ENCODE peak calls at places on chromosomes 6 and 20, in seven cellular contexts. L is neuronal stem cell, I is IMR-90, J is trophoblast cell, E is mesendoderm, V is H9, F is H1. O is an unnamed sample.
A peak's percentile ranks its signal among the peaks of the same experiment; 100 is the strongest.

GRCh38 chr6:142341855-142342330 is 40.1 kb downstream of the ADGRG6 start:
- DNase-seq in L (no peak), I (no peak), J (no peak), E (no peak), V (no peak), F (no peak), O (no peak)

GRCh38 chr20:62176866-62177265 is 6.0 kb upstream of the MTG2 start:
- DNase-seq in L (no peak), I (no peak), J (no peak), E (no peak), V (no peak), F (no peak), O (no peak)

GRCh38 chr6:166361080-166361429 is 18.7 kb upstream of the SFT2D1 start:
- DNase-seq in L (no peak), I (peak; percentile 24), J (peak; percentile 99), E (no peak), V (no peak), F (no peak), O (peak; percentile 42)

GRCh38 chr6:133040025-133040838 is 200.9 kb upstream of the EYA4 start:
- DNase-seq in L (no peak), I (peak; percentile 34), J (peak; percentile 36), E (peak; percentile 46), V (no peak), F (no peak), O (peak; percentile 21)

GRCh38 chr6:23218751-23219150 is 649.4 kb downstream of the HDGFL1 start:
- DNase-seq in L (peak; percentile 59), I (no peak), J (no peak), E (peak; percentile 88), V (peak; percentile 39), F (no peak), O (no peak)

GRCh38 chr6:154508573-154509375 is 1.7 kb downstream of the CNKSR3 start:
- DNase-seq in L (no peak), I (peak; percentile 56), J (no peak), E (no peak), V (no peak), F (no peak), O (peak; percentile 34)

GRCh38 chr6:103908898-103909297 is 950.8 kb downstream of the HACE1 start:
- DNase-seq in L (no peak), I (no peak), J (no peak), E (peak; percentile 0), V (peak; percentile 34), F (no peak), O (no peak)

GRCh38 chr20:48283470-48284110 is 498.3 kb upstream of the SULF2 start:
- DNase-seq in L (no peak), I (peak; percentile 93), J (no peak), E (no peak), V (no peak), F (no peak), O (no peak)

GRCh38 chr6:95087394-95088097 is 489.8 kb upstream of the MANEA start:
- DNase-seq in L (no peak), I (peak; percentile 94), J (no peak), E (no peak), V (no peak), F (no peak), O (peak; percentile 76)

GRCh38 chr6:79630883-79631799 is at the start of gene SH3BGRL2:
- DNase-seq in L (peak; percentile 84), I (peak; percentile 59), J (peak; percentile 54), E (peak; percentile 93), V (peak; percentile 85), F (peak; percentile 90), O (peak; percentile 76)

GRCh38 chr6:144543006-144543871 is 258.1 kb downstream of the UTRN start:
- DNase-seq in L (no peak), I (peak; percentile 60), J (peak; percentile 65), E (peak; percentile 69), V (no peak), F (no peak), O (peak; percentile 21)

GRCh38 chr6:120826253-120826652 is 508.0 kb downstream of the TBC1D32 start:
- DNase-seq in L (peak; percentile 26), I (no peak), J (peak; percentile 81), E (peak; percentile 52), V (peak; percentile 43), F (peak; percentile 62), O (peak; percentile 4)

GRCh38 chr6:36545767-36546663 is 1.3 kb downstream of the STK38 start:
- DNase-seq in L (no peak), I (peak; percentile 31), J (peak; percentile 45), E (peak; percentile 35), V (no peak), F (no peak), O (peak; percentile 66)

GRCh38 chr6:89347825-89348224 is 4.7 kb downstream of the UBE2J1 start:
- DNase-seq in L (no peak), I (peak; percentile 16), J (peak; percentile 64), E (no peak), V (no peak), F (no peak), O (no peak)

GRCh38 chr6:151481752-151482151 is 12.1 kb upstream of the CCDC170 start:
- DNase-seq in L (no peak), I (no peak), J (no peak), E (no peak), V (no peak), F (no peak), O (no peak)

DNA sequence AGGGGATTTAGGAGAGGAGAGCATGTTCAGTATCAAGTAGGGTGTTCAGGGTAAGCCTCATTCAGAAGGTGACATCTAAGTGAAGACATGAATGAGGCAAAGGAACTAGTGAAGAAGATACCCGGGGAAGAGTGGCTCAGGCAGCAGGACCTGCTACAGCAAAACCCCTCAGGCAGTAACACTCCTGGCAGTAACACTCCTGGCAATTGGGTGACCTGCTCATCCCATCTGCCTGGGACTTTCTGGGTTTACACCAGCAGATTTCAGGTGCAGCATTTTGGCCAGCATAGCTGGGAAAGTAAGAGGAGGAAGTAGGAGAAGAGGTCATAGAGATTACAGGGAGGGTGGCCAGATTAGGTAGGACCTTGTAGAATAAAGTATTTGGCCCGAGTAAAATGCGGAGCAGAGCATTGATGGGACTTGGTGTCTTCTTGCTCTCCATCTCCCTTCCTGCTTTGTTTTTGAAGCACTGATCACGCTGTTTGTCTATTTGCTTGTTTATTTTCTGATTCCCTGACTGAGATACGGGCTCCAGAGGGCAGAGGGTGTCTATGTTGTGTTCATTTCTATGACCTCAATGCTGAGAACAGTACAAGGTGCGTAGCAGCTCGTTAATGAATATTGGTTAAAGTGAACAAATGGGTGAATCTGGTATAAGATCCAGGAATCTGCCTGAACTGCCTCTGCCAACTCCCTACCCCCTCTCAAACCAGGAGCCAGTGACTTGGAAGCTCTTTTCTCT is 88.3 kb downstream of the IYD start:
- DNase-seq in L (no peak), I (no peak), J (peak; percentile 58), E (no peak), V (no peak), F (no peak), O (no peak)
- H2BK5ac ChIP-seq in L (no peak overlapping the region), I (no peak overlapping the region), J (no peak overlapping the region), E (no peak overlapping the region), V (no peak overlapping the region), F (no peak overlapping the region), O (no peak overlapping the region)

DNA sequence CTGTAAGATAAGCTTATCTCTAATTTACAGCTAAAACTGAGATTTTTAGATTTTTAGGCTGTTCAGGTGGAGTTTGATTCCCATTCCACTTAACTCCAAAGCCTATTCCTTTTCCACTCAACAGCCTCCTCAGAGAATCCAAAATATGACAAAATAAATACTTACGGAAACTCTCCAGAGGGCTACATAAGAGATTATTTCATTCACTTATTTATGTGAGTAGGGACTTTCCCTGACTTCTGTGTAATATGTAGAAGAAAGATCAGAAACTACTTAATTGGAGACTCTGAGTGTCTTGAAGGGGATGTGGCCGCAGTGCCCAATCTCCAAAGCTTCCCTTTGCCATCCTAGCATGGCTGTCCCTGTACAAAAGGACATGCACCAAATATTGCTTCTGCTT is 72.1 kb upstream of the ISM1 start:
- DNase-seq in L (no peak), I (no peak), J (no peak), E (no peak), V (no peak), F (no peak), O (no peak)
- H2BK5ac ChIP-seq in L (no peak overlapping the region), I (no peak overlapping the region), J (no peak overlapping the region), E (no peak overlapping the region), V (no peak overlapping the region), F (no peak overlapping the region), O (no peak overlapping the region)

GRCh38 chr6:122075084-122075760 is 324.2 kb upstream of the HSF2 start:
- DNase-seq in L (no peak), I (no peak), J (no peak), E (no peak), V (no peak), F (no peak), O (no peak)

GRCh38 chr6:122066200-122066599 is 333.3 kb upstream of the HSF2 start:
- DNase-seq in L (no peak), I (no peak), J (no peak), E (no peak), V (no peak), F (no peak), O (no peak)

GRCh38 chr6:122071950-122072647 is 327.4 kb upstream of the HSF2 start:
- DNase-seq in L (no peak), I (no peak), J (no peak), E (no peak), V (no peak), F (no peak), O (no peak)

GRCh38 chr6:122068291-122068769 is 331.1 kb upstream of the HSF2 start:
- DNase-seq in L (no peak), I (no peak), J (no peak), E (no peak), V (no peak), F (no peak), O (peak; percentile 6)

GRCh38 chr6:122069933-122070332 is 329.5 kb upstream of the HSF2 start:
- DNase-seq in L (no peak), I (no peak), J (no peak), E (no peak), V (no peak), F (no peak), O (no peak)
- H2BK5ac ChIP-seq in L (no peak overlapping the region), I (no peak overlapping the region), J (no peak overlapping the region), E (no peak overlapping the region), V (no peak overlapping the region), F (no peak overlapping the region), O (no peak overlapping the region)

GRCh38 chr20:50344232-50345071 is 153.8 kb downstream of the CEBPB start:
- DNase-seq in L (no peak), I (no peak), J (no peak), E (peak; percentile 44), V (peak; percentile 52), F (no peak), O (no peak)
- H2BK5ac ChIP-seq in L (no peak overlapping the region), I (no peak overlapping the region), J (no peak overlapping the region), E (no peak overlapping the region), V (no peak overlapping the region), F (no peak overlapping the region), O (no peak overlapping the region)

O was measured in mesenchymal stem cell.